ENCODE peak calls at places on chromosomes 12 and 14, in five cellular contexts. Y is kidney, C is nephron progenitor cell, P is fibroblast of mammary gland, H is heart right ventricle. E is an unnamed sample.

GRCh38 chr12:27257104-27257848 is 13.2 kb downstream of the STK38L start:
- DNase-seq in P (peak), H (no peak), Y (no peak), C (no peak), E (no peak)

GRCh38 chr12:109998904-109999648 is at the start of gene ANKRD13A:
- DNase-seq in Y (peak), H (peak), P (peak), C (peak), E (peak)

GRCh38 chr12:15527201-15527782 is 205.0 kb downstream of the PTPRO start:
- DNase-seq in C (no peak), H (peak), P (peak), Y (no peak), E (no peak)

GRCh38 chr12:64400041-64400440 is 4.2 kb upstream of the XPOT start:
- DNase-seq in H (no peak), Y (no peak), P (peak), C (no peak), E (no peak)

GRCh38 chr12:48937170-48937569 is 11.9 kb upstream of the FKBP11 start:
- DNase-seq in H (no peak), Y (no peak), P (no peak), C (no peak), E (no peak)

GRCh38 chr12:101536069-101536674 is 58.6 kb upstream of the MYBPC1 start:
- DNase-seq in H (no peak), Y (no peak), C (no peak), P (no peak), E (no peak)

GRCh38 chr14:38208825-38209562 is 1.3 kb downstream of the SSTR1 start:
- DNase-seq in H (peak), P (peak), Y (peak), C (peak), E (no peak)

GRCh38 chr12:49974231-49974675 is 1.5 kb downstream of the AQP6 start:
- DNase-seq in P (peak), Y (peak), H (peak), C (peak), E (peak)

GRCh38 chr14:64191756-64192155 is 102.4 kb downstream of the ESR2 start:
- DNase-seq in C (no peak), P (peak), H (no peak), Y (no peak), E (no peak)

GRCh38 chr12:3461391-3461790 is 29.6 kb upstream of the PRMT8 start:
- DNase-seq in P (no peak), C (no peak), Y (no peak), H (peak), E (no peak)

GRCh38 chr12:68521321-68521839 is 89.3 kb upstream of the RAP1B start:
- DNase-seq in C (no peak), H (no peak), P (peak), Y (no peak), E (no peak)

GRCh38 chr12:71840226-71840847 is 778 bp downstream of the TBC1D15 start:
- DNase-seq in C (no peak), H (no peak), Y (no peak), P (peak), E (no peak)

GRCh38 chr12:69501154-69501895 is 31.1 kb downstream of the FRS2 start:
- DNase-seq in Y (no peak), C (no peak), P (peak), H (no peak), E (no peak)

GRCh38 chr14:90722590-90722989 is 93.6 kb downstream of the TTC7B start:
- DNase-seq in Y (no peak), P (no peak), C (no peak), H (no peak), E (no peak)

GRCh38 chr14:94738786-94739185 is 31.1 kb downstream of the GSC start:
- DNase-seq in C (no peak), P (peak), Y (no peak), H (no peak), E (no peak)

GRCh38 chr14:51087024-51087423 is 7.9 kb downstream of the TRIM9 start:
- DNase-seq in P (peak), H (no peak), Y (peak), C (no peak), E (no peak)

DNA sequence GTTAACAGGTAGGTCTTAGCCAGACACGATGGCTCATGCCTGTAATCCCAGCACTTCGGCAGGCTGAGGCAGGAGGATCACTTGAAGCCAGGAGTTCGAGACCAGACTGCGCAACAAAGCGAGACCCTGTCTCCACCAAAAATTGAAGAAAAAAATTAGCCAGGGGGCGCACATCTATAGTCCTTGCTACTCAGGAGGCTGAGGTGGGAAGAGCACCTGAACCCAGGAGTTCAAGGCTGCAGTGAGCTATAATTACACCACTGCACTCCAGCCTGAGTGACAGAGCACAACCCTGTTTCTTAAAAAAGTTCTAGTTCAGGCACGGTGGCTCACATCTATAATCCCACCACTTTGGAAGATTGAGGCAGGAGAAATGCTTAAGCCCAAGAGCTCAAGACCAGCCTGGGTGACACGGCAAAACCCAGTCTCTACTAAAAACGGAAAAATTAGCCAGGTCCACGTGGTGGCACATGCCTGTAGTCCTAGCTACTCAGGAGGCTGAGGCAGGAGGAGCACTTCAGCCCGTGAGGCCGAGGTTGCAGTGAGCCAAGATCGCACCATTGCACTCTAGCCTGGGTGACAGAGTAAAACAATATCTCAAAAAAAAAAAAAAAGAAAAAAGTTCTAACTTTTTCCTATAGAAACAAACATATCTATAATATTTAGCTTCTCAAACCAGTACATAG is 9.1 kb downstream of the BAZ1A start:
- DNase-seq in Y (no peak), P (no peak), H (no peak), C (no peak), E (no peak)
- TF ChIP-seq CTCF in Y (no peak), P (no peak), H (no peak), C (no peak), E (no peak)

GRCh38 chr14:71314717-71315116 is 407.5 kb downstream of the PCNX1 start:
- DNase-seq in C (no peak), Y (no peak), H (no peak), P (no peak), E (no peak)

GRCh38 chr14:71308671-71309070 is 401.4 kb downstream of the PCNX1 start:
- DNase-seq in C (no peak), H (no peak), Y (no peak), P (no peak), E (no peak)

GRCh38 chr14:71311061-71311460 is 403.8 kb downstream of the PCNX1 start:
- DNase-seq in Y (no peak), H (no peak), P (peak), C (no peak), E (no peak)

GRCh38 chr14:71304588-71305133 is 397.4 kb downstream of the PCNX1 start:
- DNase-seq in H (no peak), P (no peak), Y (no peak), C (no peak), E (no peak)

GRCh38 chr14:71309756-71310155 is 402.5 kb downstream of the PCNX1 start:
- DNase-seq in P (peak), C (no peak), H (no peak), Y (no peak), E (no peak)
- TF ChIP-seq CTCF in P (peak), C (no peak), H (no peak), Y (peak), E (peak)

GRCh38 chr12:4857472-4858291 is 52.0 kb upstream of the KCNA1 start:
- DNase-seq in C (peak), P (peak), Y (peak), H (peak), E (no peak)

GRCh38 chr12:4856556-4856955 is 53.1 kb upstream of the KCNA1 start:
- DNase-seq in C (no peak), Y (no peak), H (no peak), P (no peak), E (no peak)

GRCh38 chr12:4855121-4855924 is 54.4 kb upstream of the KCNA1 start:
- DNase-seq in H (no peak), Y (no peak), C (peak), P (peak), E (no peak)

GRCh38 chr12:4859478-4860210 is 50.1 kb upstream of the KCNA1 start:
- DNase-seq in Y (no peak), H (no peak), C (no peak), P (no peak), E (no peak)

DNA sequence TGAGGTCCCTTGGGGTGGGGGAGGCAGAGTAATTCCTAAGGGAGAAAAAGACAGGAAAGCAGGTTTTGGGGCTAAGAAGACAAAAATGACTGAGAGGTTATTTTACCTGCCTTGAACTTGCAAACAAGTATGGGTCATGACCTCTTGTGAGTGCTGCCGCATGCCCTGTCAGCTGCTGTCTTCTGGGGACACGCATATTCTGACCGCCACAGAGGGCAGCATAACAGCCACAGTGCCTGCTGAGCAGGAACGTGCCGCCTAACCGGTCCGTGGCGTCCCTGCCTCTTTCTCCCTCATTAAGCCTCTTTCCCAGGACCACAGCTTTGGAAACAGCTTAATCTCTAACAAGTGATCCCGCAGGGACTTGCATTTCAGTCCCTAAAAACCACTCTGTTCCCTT is 51.3 kb upstream of the KCNA1 start:
- DNase-seq in C (peak), P (no peak), H (peak), Y (no peak), E (no peak)
- TF ChIP-seq CTCF in C (no peak), P (no peak), H (no peak), Y (no peak), E (no peak)

GRCh38 chr12:132405742-132406251 is 76.4 kb upstream of the GALNT9 start:
- DNase-seq in C (no peak), P (no peak), H (peak), Y (peak), E (peak)

GRCh38 chr12:132403636-132404434 is 74.4 kb upstream of the GALNT9 start:
- DNase-seq in P (no peak), H (no peak), Y (peak), C (no peak), E (peak)

GRCh38 chr12:132404435-132404855 is 75.1 kb upstream of the GALNT9 start:
- DNase-seq in C (no peak), P (no peak), H (peak), Y (peak), E (peak)

GRCh38 chr12:132406498-132407461 is 77.4 kb upstream of the GALNT9 start:
- DNase-seq in Y (peak), P (no peak), C (no peak), H (peak), E (peak)

DNA sequence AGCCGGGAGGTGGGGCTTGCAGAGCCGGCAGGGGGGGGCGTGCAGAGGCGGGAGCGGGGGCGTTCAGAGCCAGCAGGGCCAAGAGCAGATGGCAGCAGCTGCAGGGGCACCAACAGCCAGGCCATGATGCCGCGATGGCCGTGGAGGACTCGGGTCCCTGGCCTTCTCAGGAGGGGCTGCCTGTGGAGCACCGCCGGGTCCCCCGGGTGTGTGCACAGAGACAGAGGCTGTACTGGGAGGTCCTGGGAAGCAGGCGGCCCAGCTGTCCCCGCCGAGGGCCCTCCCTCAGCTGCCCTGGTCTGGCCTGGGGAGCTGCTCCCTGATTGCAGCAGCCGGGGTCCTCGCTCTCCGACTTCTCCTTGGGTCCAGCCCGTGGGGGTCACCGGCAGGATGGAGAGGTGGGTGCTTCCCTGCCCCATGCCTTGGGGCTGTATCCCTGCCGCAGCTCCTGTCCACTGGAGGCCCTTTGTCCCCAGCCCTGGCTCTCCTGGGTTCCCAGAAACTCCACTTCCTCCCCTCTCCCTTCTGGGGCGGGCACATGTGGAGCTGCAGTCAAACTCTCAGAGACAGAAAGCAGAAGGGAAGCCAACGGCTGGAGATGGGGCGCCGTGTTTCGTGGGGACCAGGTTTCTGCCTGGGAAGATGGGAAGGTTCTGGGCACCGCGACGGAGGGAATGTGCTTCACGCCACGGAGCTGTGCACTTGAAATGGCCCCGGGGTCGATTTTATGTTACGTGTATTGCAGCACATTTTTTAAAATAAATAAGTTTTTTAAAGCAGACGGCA is 75.8 kb upstream of the GALNT9 start:
- DNase-seq in P (no peak), Y (peak), H (peak), C (no peak), E (peak)
- TF ChIP-seq CTCF in P (no peak), Y (no peak), H (no peak), C (no peak), E (no peak)

DNA sequence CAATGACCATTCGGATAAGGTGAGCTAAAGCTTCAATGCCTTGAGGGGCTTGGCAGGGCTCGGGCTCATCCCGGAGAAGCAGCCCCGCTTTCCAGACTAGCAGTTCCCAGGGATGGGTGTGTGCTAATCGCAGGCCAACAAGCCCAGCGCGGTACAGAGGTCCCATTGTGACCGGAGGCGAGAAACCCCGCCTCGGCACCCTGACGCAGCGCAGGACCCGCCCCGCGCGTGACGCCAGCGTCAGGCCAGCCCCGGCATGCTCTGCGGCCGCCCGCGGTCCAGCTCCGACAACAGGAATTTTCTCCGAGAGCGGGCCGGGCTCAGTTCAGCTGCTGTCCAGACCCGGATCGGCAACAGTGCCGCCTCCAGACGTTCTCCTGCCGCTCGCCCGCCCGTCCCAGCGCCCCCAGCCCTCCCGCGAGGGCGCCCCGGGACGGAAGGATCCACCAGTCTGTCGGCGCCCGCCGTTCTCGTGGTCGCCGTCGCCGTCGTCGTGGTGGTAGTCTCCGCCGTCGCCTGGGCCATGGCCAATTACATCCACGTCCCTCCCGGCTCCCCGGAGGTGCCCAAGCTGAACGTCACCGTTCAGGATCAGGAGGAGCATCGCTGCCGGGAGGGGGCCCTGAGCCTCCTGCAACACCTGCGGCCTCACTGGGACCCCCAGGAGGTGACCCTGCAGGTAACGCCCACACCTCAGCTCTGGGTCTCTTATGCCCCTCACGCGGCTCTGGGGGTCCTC is at the start of gene ETNK1:
- DNase-seq in C (peak), P (peak), Y (peak), H (peak), E (peak)
- TF ChIP-seq CTCF in C (no peak), P (no peak), Y (no peak), H (no peak), E (peak)

E was measured in chondrocyte.